ENCODE peak calls at places on chromosomes 16 and 17, in seven cellular contexts. One of them, this sample, is unnamed.

GRCh38 chr16:57533618-57534336 is 2.6 kb downstream of the CCDC102A start:
- DNase-seq in uterus: peak
- DNase-seq in fibroblast of gingiva: no peak
- DNase-seq in HT-29: peak
- DNase-seq in SJSA1: peak
- DNase-seq in midbrain: no peak
- DNase-seq in upper lobe of right lung: peak
- DNase-seq in this sample: no peak

GRCh38 chr17:17242246-17242645 is 5.3 kb upstream of the FLCN start:
- DNase-seq in uterus: no peak
- DNase-seq in fibroblast of gingiva: no peak
- DNase-seq in HT-29: no peak
- DNase-seq in SJSA1: no peak
- DNase-seq in midbrain: no peak
- DNase-seq in upper lobe of right lung: peak
- DNase-seq in this sample: no peak

GRCh38 chr16:67260426-67261063 is 11.8 kb downstream of the SLC9A5 start:
- DNase-seq in uterus: no peak
- DNase-seq in fibroblast of gingiva: peak
- DNase-seq in HT-29: peak
- DNase-seq in SJSA1: no peak
- DNase-seq in midbrain: peak
- DNase-seq in upper lobe of right lung: no peak
- DNase-seq in this sample: peak

GRCh38 chr16:68356249-68356918 is 45.6 kb downstream of the PRMT7 start:
- DNase-seq in uterus: no peak
- DNase-seq in fibroblast of gingiva: no peak
- DNase-seq in HT-29: no peak
- DNase-seq in SJSA1: no peak
- DNase-seq in midbrain: no peak
- DNase-seq in upper lobe of right lung: no peak
- DNase-seq in this sample: no peak

GRCh38 chr17:3911271-3912053 is 4.8 kb downstream of the P2RX1 start:
- DNase-seq in uterus: no peak
- DNase-seq in fibroblast of gingiva: no peak
- DNase-seq in HT-29: no peak
- DNase-seq in SJSA1: no peak
- DNase-seq in midbrain: no peak
- DNase-seq in upper lobe of right lung: no peak
- DNase-seq in this sample: no peak

GRCh38 chr16:14300631-14301149 is 229.6 kb downstream of the MRTFB start:
- DNase-seq in uterus: peak
- DNase-seq in fibroblast of gingiva: peak
- DNase-seq in HT-29: peak
- DNase-seq in SJSA1: peak
- DNase-seq in midbrain: peak
- DNase-seq in upper lobe of right lung: peak
- DNase-seq in this sample: peak

GRCh38 chr16:68235105-68235881 is 634 bp downstream of the ESRP2 start:
- DNase-seq in uterus: no peak
- DNase-seq in fibroblast of gingiva: no peak
- DNase-seq in HT-29: peak
- DNase-seq in SJSA1: no peak
- DNase-seq in midbrain: no peak
- DNase-seq in upper lobe of right lung: peak
- DNase-seq in this sample: peak

GRCh38 chr17:4395111-4395478 is 28.6 kb upstream of the UBE2G1 start:
- DNase-seq in uterus: no peak
- DNase-seq in fibroblast of gingiva: no peak
- DNase-seq in HT-29: no peak
- DNase-seq in SJSA1: no peak
- DNase-seq in midbrain: no peak
- DNase-seq in upper lobe of right lung: no peak
- DNase-seq in this sample: no peak

This sample was measured in hepatocyte.